ENCODE peak calls at places on chromosome 17, in six cellular contexts. H is EL, C is naive B cell, R is heart right ventricle, K is amniotic stem cell, I is substantia nigra. F is an unnamed sample.

GRCh38 chr17:78219396-78220150 is 5.5 kb downstream of the BIRC5 start:
- DNase-seq in H (no peak), C (no peak), R (no peak), K (no peak), I (no peak), F (no peak)

GRCh38 chr17:57609125-57609877 is 135.8 kb downstream of the CCDC182 start:
- DNase-seq in H (no peak), C (no peak), R (no peak), K (no peak), I (peak), F (no peak)

GRCh38 chr17:52147431-52147830 is 11.1 kb downstream of the CA10 start:
- DNase-seq in H (no peak), C (no peak), R (no peak), K (no peak), I (no peak), F (no peak)

GRCh38 chr17:61409301-61410099 is 9.9 kb downstream of the TBX2 start:
- DNase-seq in H (peak), C (peak), R (peak), K (no peak), I (peak), F (no peak)

GRCh38 chr17:43020030-43020621 is 2.1 kb downstream of the VAT1 start:
- DNase-seq in H (no peak), C (no peak), R (peak), K (no peak), I (no peak), F (no peak)

GRCh38 chr17:75980188-75981018 is 1.4 kb downstream of the TEN1 start:
- DNase-seq in H (no peak), C (no peak), R (no peak), K (no peak), I (no peak), F (no peak)

GRCh38 chr17:82582208-82582607 is 62.7 kb downstream of the FOXK2 start:
- DNase-seq in H (peak), C (no peak), R (no peak), K (no peak), I (no peak), F (no peak)

GRCh38 chr17:49315974-49316570 is 46.0 kb downstream of the ZNF652 start:
- DNase-seq in H (peak), C (no peak), R (no peak), K (no peak), I (no peak), F (no peak)

GRCh38 chr17:72158895-72159885 is 38.4 kb downstream of the SOX9 start:
- DNase-seq in H (no peak), C (no peak), R (no peak), K (no peak), I (no peak), F (no peak)

GRCh38 chr17:35537569-35538209 is at the start of gene SLFN12L:
- DNase-seq in H (no peak), C (no peak), R (no peak), K (no peak), I (no peak), F (no peak)

GRCh38 chr17:8586766-8587165 is 43.8 kb downstream of the MYH10 start:
- DNase-seq in H (no peak), C (no peak), R (no peak), K (no peak), I (no peak), F (no peak)

GRCh38 chr17:46744441-46744840 is 74.1 kb downstream of the WNT3 start:
- DNase-seq in H (no peak), C (no peak), R (no peak), K (no peak), I (no peak), F (no peak)

GRCh38 chr17:39001703-39002637 is 34.8 kb upstream of the FBXO47 start:
- DNase-seq in H (peak), C (no peak), R (peak), K (peak), I (no peak), F (no peak)

GRCh38 chr17:56142781-56143180 is 10.5 kb upstream of the ANKFN1 start:
- DNase-seq in H (peak), C (no peak), R (no peak), K (no peak), I (no peak), F (no peak)